ENCODE peak calls at places on chromosomes 3 and 15, in six cellular contexts. One of them, this sample, is unnamed.

GRCh38 chr15:40081691-40082194 is 26.9 kb downstream of the BMF start:
- DNase-seq in cardiac muscle cell: peak; percentile 94
- DNase-seq in CD8-positive, alpha-beta T cell: no peak
- DNase-seq in mesendoderm: peak; percentile 87
- DNase-seq in right cardiac atrium: peak; percentile 89
- DNase-seq in keratinocyte: no peak
- DNase-seq in this sample: peak; percentile 62

GRCh38 chr15:27017168-27017809 is 46.3 kb downstream of the GABRG3 start:
- DNase-seq in cardiac muscle cell: peak; percentile 69
- DNase-seq in CD8-positive, alpha-beta T cell: no peak
- DNase-seq in mesendoderm: peak; percentile 89
- DNase-seq in right cardiac atrium: no peak
- DNase-seq in keratinocyte: no peak
- DNase-seq in this sample: no peak

GRCh38 chr3:110314512-110315114 is 757.0 kb upstream of the NECTIN3 start:
- DNase-seq in cardiac muscle cell: peak; percentile 73
- DNase-seq in CD8-positive, alpha-beta T cell: peak; percentile 56
- DNase-seq in mesendoderm: peak; percentile 82
- DNase-seq in right cardiac atrium: no peak
- DNase-seq in keratinocyte: peak; percentile 30
- DNase-seq in this sample: no peak

GRCh38 chr15:74787251-74788041 is 5.6 kb downstream of the CSK start:
- DNase-seq in cardiac muscle cell: peak; percentile 76
- DNase-seq in CD8-positive, alpha-beta T cell: peak; percentile 92
- DNase-seq in mesendoderm: peak; percentile 93
- DNase-seq in right cardiac atrium: peak; percentile 86
- DNase-seq in keratinocyte: no peak
- DNase-seq in this sample: peak; percentile 42

GRCh38 chr15:55003900-55004879 is 192.6 kb downstream of the RSL24D1 start:
- DNase-seq in cardiac muscle cell: no peak
- DNase-seq in CD8-positive, alpha-beta T cell: no peak
- DNase-seq in mesendoderm: no peak
- DNase-seq in right cardiac atrium: no peak
- DNase-seq in keratinocyte: no peak
- DNase-seq in this sample: no peak

GRCh38 chr3:41265011-41265545 is 65.8 kb downstream of the CTNNB1 start:
- DNase-seq in cardiac muscle cell: peak; percentile 21
- DNase-seq in CD8-positive, alpha-beta T cell: no peak
- DNase-seq in mesendoderm: no peak
- DNase-seq in right cardiac atrium: no peak
- DNase-seq in keratinocyte: no peak
- DNase-seq in this sample: peak; percentile 82

GRCh38 chr3:71580636-71581215 is 2.8 kb downstream of the FOXP1 start:
- DNase-seq in cardiac muscle cell: no peak
- DNase-seq in CD8-positive, alpha-beta T cell: no peak
- DNase-seq in mesendoderm: no peak
- DNase-seq in right cardiac atrium: no peak
- DNase-seq in keratinocyte: no peak
- DNase-seq in this sample: peak; percentile 20

GRCh38 chr15:99504071-99504822 is 61.5 kb upstream of the MEF2A start:
- DNase-seq in cardiac muscle cell: no peak
- DNase-seq in CD8-positive, alpha-beta T cell: no peak
- DNase-seq in mesendoderm: no peak
- DNase-seq in right cardiac atrium: no peak
- DNase-seq in keratinocyte: no peak
- DNase-seq in this sample: no peak

GRCh38 chr3:138369151-138369900 is 20.9 kb downstream of the MRAS start:
- DNase-seq in cardiac muscle cell: peak; percentile 18
- DNase-seq in CD8-positive, alpha-beta T cell: no peak
- DNase-seq in mesendoderm: no peak
- DNase-seq in right cardiac atrium: peak; percentile 59
- DNase-seq in keratinocyte: no peak
- DNase-seq in this sample: peak; percentile 93

GRCh38 chr15:62950455-62950854 is 92.1 kb upstream of the TPM1 start:
- DNase-seq in cardiac muscle cell: no peak
- DNase-seq in CD8-positive, alpha-beta T cell: no peak
- DNase-seq in mesendoderm: no peak
- DNase-seq in right cardiac atrium: no peak
- DNase-seq in keratinocyte: no peak
- DNase-seq in this sample: no peak

GRCh38 chr3:40229411-40229810 is 80.1 kb upstream of the EIF1B start:
- DNase-seq in cardiac muscle cell: no peak
- DNase-seq in CD8-positive, alpha-beta T cell: no peak
- DNase-seq in mesendoderm: no peak
- DNase-seq in right cardiac atrium: peak; percentile 41
- DNase-seq in keratinocyte: no peak
- DNase-seq in this sample: no peak

GRCh38 chr3:175413926-175414325 is 554.8 kb downstream of the NAALADL2 start:
- DNase-seq in cardiac muscle cell: no peak
- DNase-seq in CD8-positive, alpha-beta T cell: no peak
- DNase-seq in mesendoderm: no peak
- DNase-seq in right cardiac atrium: no peak
- DNase-seq in keratinocyte: no peak
- DNase-seq in this sample: no peak

GRCh38 chr3:45795882-45796765 is at the start of gene SLC6A20:
- DNase-seq in cardiac muscle cell: no peak
- DNase-seq in CD8-positive, alpha-beta T cell: no peak
- DNase-seq in mesendoderm: peak; percentile 11
- DNase-seq in right cardiac atrium: peak; percentile 50
- DNase-seq in keratinocyte: no peak
- DNase-seq in this sample: no peak

GRCh38 chr3:197237897-197238296 is 60.5 kb downstream of the DLG1 start:
- DNase-seq in cardiac muscle cell: no peak
- DNase-seq in CD8-positive, alpha-beta T cell: no peak
- DNase-seq in mesendoderm: no peak
- DNase-seq in right cardiac atrium: no peak
- DNase-seq in keratinocyte: no peak
- DNase-seq in this sample: no peak

DNA sequence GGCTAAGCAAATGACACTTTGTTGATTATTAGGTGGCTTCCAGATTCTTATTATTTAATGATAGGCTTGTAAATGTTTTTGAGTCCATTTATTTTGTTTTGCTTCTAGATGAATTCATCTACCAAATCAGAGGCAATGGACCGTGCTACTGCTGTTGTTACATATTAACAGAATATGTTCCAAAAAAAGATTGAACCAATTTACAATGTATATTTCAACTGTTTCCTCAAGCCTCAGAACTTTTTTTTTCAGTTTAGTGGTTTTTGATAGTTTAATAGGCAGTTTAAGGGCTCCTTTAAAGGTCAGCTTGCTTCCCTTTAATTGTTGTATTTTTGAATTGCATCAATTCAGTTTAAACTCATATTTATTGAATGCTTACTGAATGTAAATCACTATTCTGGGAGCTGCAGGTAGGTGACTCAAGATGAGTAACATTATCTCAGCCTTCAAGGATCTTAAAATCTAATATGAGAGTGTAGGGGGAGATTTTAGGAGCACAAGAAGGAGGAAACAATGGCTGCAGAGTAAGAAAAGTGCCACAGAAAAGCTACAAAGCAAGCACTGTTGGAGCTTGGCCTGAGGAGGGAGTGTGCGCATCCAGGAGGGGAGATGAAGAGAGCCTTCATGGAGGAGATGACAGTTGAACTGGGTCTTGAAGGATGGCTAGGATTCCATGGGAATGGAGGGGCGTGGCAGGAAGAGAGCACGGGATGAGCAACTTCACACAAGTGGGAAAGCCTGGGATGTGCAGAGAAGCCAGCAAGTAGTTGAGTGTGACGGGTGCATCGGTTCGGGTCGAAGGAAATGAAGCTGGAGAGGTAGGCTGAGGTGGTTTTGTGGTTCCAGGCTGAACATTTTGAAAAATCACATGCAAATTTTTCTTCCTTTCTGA is 14.7 kb downstream of the MAP2K1 start:
- DNase-seq in cardiac muscle cell: no peak
- DNase-seq in CD8-positive, alpha-beta T cell: peak; percentile 13
- DNase-seq in mesendoderm: peak; percentile 79
- DNase-seq in right cardiac atrium: no peak
- DNase-seq in keratinocyte: no peak
- DNase-seq in this sample: no peak
- H3K4me1 ChIP-seq in cardiac muscle cell: peaks cover 30% of the 10 kb centered on the region
- H3K4me1 ChIP-seq in CD8-positive, alpha-beta T cell: peaks cover 62% of the 10 kb centered on the region
- H3K4me1 ChIP-seq in mesendoderm: peaks cover 10% of the 10 kb centered on the region
- H3K4me1 ChIP-seq in right cardiac atrium: peaks cover 6% of the 10 kb centered on the region
- H3K4me1 ChIP-seq in keratinocyte: peaks cover 28% of the 10 kb centered on the region
- H3K4me1 ChIP-seq in this sample: peaks cover 16% of the 10 kb centered on the region

GRCh38 chr3:42849017-42849416 is 26.7 kb downstream of the CYP8B1 start:
- DNase-seq in cardiac muscle cell: no peak
- DNase-seq in CD8-positive, alpha-beta T cell: no peak
- DNase-seq in mesendoderm: no peak
- DNase-seq in right cardiac atrium: no peak
- DNase-seq in keratinocyte: no peak
- DNase-seq in this sample: no peak

GRCh38 chr3:42847731-42848130 is 27.9 kb downstream of the CYP8B1 start:
- DNase-seq in cardiac muscle cell: no peak
- DNase-seq in CD8-positive, alpha-beta T cell: no peak
- DNase-seq in mesendoderm: peak; percentile 26
- DNase-seq in right cardiac atrium: no peak
- DNase-seq in keratinocyte: no peak
- DNase-seq in this sample: no peak

GRCh38 chr3:42844815-42845214 is 30.9 kb downstream of the CYP8B1 start:
- DNase-seq in cardiac muscle cell: no peak
- DNase-seq in CD8-positive, alpha-beta T cell: no peak
- DNase-seq in mesendoderm: no peak
- DNase-seq in right cardiac atrium: no peak
- DNase-seq in keratinocyte: no peak
- DNase-seq in this sample: no peak

GRCh38 chr3:42843730-42844713 is 31.7 kb downstream of the CYP8B1 start:
- DNase-seq in cardiac muscle cell: peak; percentile 25
- DNase-seq in CD8-positive, alpha-beta T cell: no peak
- DNase-seq in mesendoderm: peak; percentile 40
- DNase-seq in right cardiac atrium: no peak
- DNase-seq in keratinocyte: no peak
- DNase-seq in this sample: no peak

GRCh38 chr3:42846682-42847522 is 28.8 kb downstream of the CYP8B1 start:
- DNase-seq in cardiac muscle cell: no peak
- DNase-seq in CD8-positive, alpha-beta T cell: no peak
- DNase-seq in mesendoderm: no peak
- DNase-seq in right cardiac atrium: peak; percentile 68
- DNase-seq in keratinocyte: no peak
- DNase-seq in this sample: no peak
- H3K4me1 ChIP-seq in cardiac muscle cell: peaks cover 3% of the 10 kb centered on the region
- H3K4me1 ChIP-seq in CD8-positive, alpha-beta T cell: peaks cover 9% of the 10 kb centered on the region
- H3K4me1 ChIP-seq in mesendoderm: peaks cover 4% of the 10 kb centered on the region
- H3K4me1 ChIP-seq in right cardiac atrium: peaks cover 8% of the 10 kb centered on the region
- H3K4me1 ChIP-seq in keratinocyte: no peaks in the 10 kb centered on the region
- H3K4me1 ChIP-seq in this sample: no peaks in the 10 kb centered on the region

GRCh38 chr3:128734523-128735189 is 8.7 kb downstream of the RAB7A start:
- DNase-seq in cardiac muscle cell: no peak
- DNase-seq in CD8-positive, alpha-beta T cell: no peak
- DNase-seq in mesendoderm: no peak
- DNase-seq in right cardiac atrium: no peak
- DNase-seq in keratinocyte: no peak
- DNase-seq in this sample: no peak
- H3K4me1 ChIP-seq in cardiac muscle cell: peaks cover 20% of the 10 kb centered on the region
- H3K4me1 ChIP-seq in CD8-positive, alpha-beta T cell: peaks cover 53% of the 10 kb centered on the region
- H3K4me1 ChIP-seq in mesendoderm: no peaks in the 10 kb centered on the region
- H3K4me1 ChIP-seq in right cardiac atrium: peaks cover 13% of the 10 kb centered on the region
- H3K4me1 ChIP-seq in keratinocyte: peaks cover 26% of the 10 kb centered on the region
- H3K4me1 ChIP-seq in this sample: peaks cover 14% of the 10 kb centered on the region

GRCh38 chr3:194688946-194689345 is 3.3 kb downstream of the FAM43A start:
- DNase-seq in cardiac muscle cell: no peak
- DNase-seq in CD8-positive, alpha-beta T cell: no peak
- DNase-seq in mesendoderm: no peak
- DNase-seq in right cardiac atrium: no peak
- DNase-seq in keratinocyte: no peak
- DNase-seq in this sample: no peak
- H3K4me1 ChIP-seq in cardiac muscle cell: peaks cover 14% of the 10 kb centered on the region
- H3K4me1 ChIP-seq in CD8-positive, alpha-beta T cell: peaks cover 39% of the 10 kb centered on the region
- H3K4me1 ChIP-seq in mesendoderm: peaks cover 2% of the 10 kb centered on the region
- H3K4me1 ChIP-seq in right cardiac atrium: no peaks in the 10 kb centered on the region
- H3K4me1 ChIP-seq in keratinocyte: peaks cover 15% of the 10 kb centered on the region
- H3K4me1 ChIP-seq in this sample: peaks cover 38% of the 10 kb centered on the region

This sample was measured in SJSA1.